ENCODE peak calls at places on chromosomes 3 and 15, in four cellular contexts. S is GM12878, Y is K562, A is HL-60. J is an unnamed sample.

GRCh38 chr3:130699765-130700164 is 46.9 kb downstream of the PIK3R4 start:
- DNase-seq in Y (peak; percentile 26), S (no peak), A (peak; percentile 12), J (no peak)

GRCh38 chr3:188092648-188093047 is 61.3 kb upstream of the LPP start:
- DNase-seq in Y (no peak), S (no peak), A (no peak), J (no peak)

GRCh38 chr3:61662861-61663260 is 101.5 kb downstream of the PTPRG start:
- DNase-seq in A (no peak), S (no peak), Y (no peak), J (no peak)

GRCh38 chr3:172106989-172107388 is 67.6 kb downstream of the FNDC3B start:
- DNase-seq in A (peak; percentile 71), Y (peak; percentile 72), S (peak; percentile 70), J (no peak)

GRCh38 chr3:27281671-27282150 is 87.5 kb downstream of the NEK10 start:
- DNase-seq in Y (no peak), S (no peak), A (no peak), J (no peak)

GRCh38 chr3:177371903-177372302 is 174.6 kb upstream of the TBL1XR1 start:
- DNase-seq in S (no peak), A (no peak), Y (no peak), J (no peak)

GRCh38 chr15:73941871-73942635 is 15.8 kb downstream of the LOXL1 start:
- DNase-seq in Y (no peak), S (no peak), A (no peak), J (no peak)

GRCh38 chr15:29857196-29857595 is 34.9 kb upstream of the TJP1 start:
- DNase-seq in A (no peak), S (no peak), Y (no peak), J (no peak)

GRCh38 chr3:125051715-125052581 is 3.8 kb downstream of the HEG1 start:
- DNase-seq in Y (no peak), S (peak; percentile 56), A (no peak), J (peak; percentile 23)

DNA sequence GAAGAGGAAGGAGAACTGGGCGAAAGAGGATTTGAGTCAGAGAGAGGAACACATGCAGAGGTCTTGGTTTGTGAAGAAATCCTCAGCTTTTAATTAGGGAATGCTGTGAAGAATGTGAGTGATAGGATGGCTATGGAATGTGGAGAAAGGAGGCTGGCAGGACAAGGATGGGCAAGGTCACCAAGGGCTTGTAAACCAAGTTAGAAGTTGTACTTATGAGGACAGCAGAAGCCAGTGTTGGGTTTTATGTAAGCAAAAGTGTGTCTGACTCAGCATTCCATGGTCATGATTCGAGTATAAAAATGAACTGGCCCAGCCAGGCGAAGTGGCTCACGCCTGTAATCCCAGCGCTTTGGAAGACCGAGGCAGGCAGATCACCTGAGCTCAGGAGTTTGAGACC is 59.9 kb upstream of the IL12A start:
- DNase-seq in S (no peak), Y (no peak), A (no peak), J (no peak)
- TF ChIP-seq POLR2AphosphoS5 in S (no peak), Y (no peak), A (no peak), J (no peak)

GRCh38 chr3:52489453-52489852 is 5.7 kb upstream of the STAB1 start:
- DNase-seq in S (no peak), Y (no peak), A (no peak), J (no peak)

GRCh38 chr3:52490035-52490937 is 4.9 kb upstream of the STAB1 start:
- DNase-seq in S (no peak), Y (no peak), A (no peak), J (no peak)

GRCh38 chr3:52492059-52492458 is 3.1 kb upstream of the STAB1 start:
- DNase-seq in A (no peak), Y (no peak), S (no peak), J (no peak)

GRCh38 chr3:52488746-52489145 is 6.4 kb upstream of the STAB1 start:
- DNase-seq in Y (no peak), A (no peak), S (no peak), J (no peak)

DNA sequence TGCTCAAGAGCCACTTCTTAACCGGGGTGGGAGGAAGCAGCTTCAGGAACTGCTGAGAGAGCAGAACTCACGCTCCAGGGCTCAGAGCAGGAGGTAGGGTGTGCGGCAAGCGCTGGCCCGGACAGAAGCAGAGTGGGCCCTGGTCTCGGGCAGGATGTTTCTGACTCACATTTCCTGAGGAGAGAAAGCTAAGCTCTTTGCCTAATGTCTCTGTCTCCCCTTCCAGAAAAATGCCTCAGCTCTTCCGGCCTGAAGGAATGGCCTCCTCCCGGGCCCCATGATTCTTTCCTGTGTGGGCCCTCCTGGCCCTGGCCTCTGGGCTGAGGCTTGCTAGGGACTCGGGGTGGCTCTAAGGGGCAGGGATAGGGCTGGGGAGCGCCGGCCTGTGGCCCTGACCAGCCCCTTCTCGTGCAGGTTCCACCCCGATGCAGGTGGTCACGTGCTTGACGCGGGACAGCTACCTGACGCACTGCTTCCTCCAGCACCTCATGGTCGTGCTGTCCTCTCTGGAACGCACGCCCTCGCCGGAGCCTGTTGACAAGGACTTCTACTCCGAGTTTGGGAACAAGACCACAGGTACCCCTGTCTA is 4.1 kb upstream of the STAB1 start:
- DNase-seq in S (no peak), Y (no peak), A (no peak), J (no peak)
- TF ChIP-seq SPI1 in S (no peak), Y (no peak), A (no peak), J (no peak)

GRCh38 chr15:67024322-67024997 is 40.9 kb upstream of the SMAD3 start:
- DNase-seq in S (peak; percentile 16), A (peak; percentile 92), Y (peak; percentile 79), J (no peak)
- TF ChIP-seq POLR2AphosphoS5 in S (no peak), A (peak; percentile 89), Y (peak; percentile 27), J (no peak)

DNA sequence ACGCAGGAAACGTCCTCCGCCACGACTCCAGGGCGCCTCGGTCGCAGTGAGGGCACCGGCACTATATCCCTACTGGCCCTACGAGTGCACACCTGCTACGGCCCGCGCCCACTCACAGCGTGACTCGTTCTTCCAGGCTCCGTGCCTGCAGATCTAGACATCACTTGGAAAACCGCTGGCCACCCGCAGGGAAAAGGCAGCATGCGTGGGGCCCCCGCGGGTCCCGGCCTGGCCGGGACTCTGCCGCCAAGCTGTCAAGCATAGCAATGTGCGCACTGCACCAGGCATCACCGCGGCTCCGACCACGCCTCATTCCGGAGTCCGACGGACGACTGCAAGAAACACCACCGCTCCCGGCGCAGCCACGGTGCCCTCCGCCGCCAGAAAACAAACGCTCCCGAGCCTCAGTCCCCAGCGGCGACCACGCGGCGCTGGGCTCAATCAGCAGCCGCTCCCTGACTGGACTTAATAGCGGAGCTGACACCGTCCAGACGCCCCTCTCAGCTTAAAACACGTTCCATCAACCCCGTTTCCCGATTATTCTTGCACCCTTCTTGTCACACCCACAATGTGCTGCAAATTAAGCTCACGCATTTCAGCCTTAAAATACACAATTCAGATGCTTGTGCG is 984 bp downstream of the CYFIP1 start:
- DNase-seq in Y (peak; percentile 51), S (no peak), A (no peak), J (peak; percentile 60)
- TF ChIP-seq SPI1 in Y (no peak), S (no peak), A (no peak), J (no peak)

GRCh38 chr15:35691176-35691761 is 145.3 kb upstream of the DPH6 start:
- DNase-seq in S (no peak), Y (no peak), A (no peak), J (no peak)

GRCh38 chr15:35692256-35692867 is 146.4 kb upstream of the DPH6 start:
- DNase-seq in A (no peak), Y (no peak), S (no peak), J (no peak)

GRCh38 chr15:35693887-35694286 is 147.9 kb upstream of the DPH6 start:
- DNase-seq in S (no peak), Y (no peak), A (no peak), J (no peak)

GRCh38 chr15:35695002-35695401 is 149.0 kb upstream of the DPH6 start:
- DNase-seq in A (no peak), S (no peak), Y (no peak), J (no peak)

GRCh38 chr15:35693286-35693685 is 147.3 kb upstream of the DPH6 start:
- DNase-seq in Y (no peak), A (no peak), S (no peak), J (no peak)
- TF ChIP-seq POLR2AphosphoS5 in Y (no peak), A (no peak), S (no peak), J (no peak)

DNA sequence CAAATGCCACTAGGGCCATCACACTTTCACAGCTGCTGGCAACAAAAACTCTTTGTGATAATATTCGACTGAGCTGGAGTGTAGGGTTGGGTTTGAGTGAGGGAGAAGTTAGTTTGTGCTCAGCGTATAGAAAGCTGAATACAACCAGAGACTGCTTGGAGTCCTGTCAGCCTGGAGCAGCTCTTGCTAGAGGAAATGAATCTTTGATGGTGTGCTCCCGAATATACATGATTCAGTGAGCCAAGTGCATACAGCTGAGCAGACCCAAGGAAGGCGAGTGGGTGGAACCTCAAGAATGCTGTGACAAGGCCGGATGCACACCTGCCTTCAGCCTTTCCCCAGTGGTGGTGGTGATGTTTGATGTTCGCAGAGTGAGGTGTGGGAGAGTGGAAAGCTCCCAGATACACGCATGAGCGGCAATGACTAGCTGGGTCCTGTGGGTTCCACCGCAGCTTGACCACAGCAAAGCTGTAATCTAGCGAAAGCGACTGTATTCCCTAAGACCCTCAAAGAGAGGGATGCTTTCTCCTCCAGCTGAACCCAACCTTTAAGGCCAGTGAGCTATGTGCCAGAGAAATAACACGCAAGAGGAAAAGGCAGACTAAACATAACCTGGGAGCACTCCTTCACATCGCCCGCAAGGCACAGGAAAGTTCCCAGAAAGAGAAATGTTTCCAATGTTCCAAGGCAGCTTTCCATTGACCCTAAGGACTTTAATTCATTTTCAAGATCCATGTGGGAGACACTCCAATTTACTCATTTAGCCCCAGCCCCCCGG is 1.2 kb downstream of the ARHGEF3 start:
- DNase-seq in A (no peak), Y (no peak), S (no peak), J (no peak)
- TF ChIP-seq SPI1 in A (no peak), Y (no peak), S (no peak), J (no peak)

DNA sequence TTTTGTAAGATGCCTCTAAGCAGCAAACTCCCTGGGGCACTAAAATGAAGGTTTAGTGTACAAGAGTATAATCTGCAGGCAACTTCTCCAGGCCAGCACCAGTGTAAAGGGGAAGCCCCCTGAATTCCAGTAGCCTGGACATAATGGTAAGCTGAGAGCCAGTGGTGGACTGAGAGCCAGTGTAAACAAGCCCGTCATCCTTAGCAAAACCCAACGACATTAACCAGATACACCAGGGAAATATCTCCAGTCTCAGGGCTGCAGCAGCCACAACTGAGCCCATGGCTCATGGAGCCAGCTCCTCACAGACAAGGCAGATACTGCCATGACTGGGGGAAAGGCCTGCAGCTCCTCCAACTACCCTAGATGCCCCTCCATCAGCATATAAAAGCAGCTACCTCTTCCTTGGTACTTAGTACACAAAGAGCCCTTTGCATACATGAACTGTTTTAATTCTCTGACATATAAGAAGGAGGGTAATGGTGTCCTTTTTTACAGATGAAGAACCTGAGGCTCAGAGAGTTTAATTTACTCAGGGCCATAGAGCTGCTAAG is 21.7 kb downstream of the PARP16 start:
- DNase-seq in S (no peak), Y (no peak), A (no peak), J (no peak)
- TF ChIP-seq POLR2AphosphoS5 in S (no peak), Y (no peak), A (no peak), J (no peak)

DNA sequence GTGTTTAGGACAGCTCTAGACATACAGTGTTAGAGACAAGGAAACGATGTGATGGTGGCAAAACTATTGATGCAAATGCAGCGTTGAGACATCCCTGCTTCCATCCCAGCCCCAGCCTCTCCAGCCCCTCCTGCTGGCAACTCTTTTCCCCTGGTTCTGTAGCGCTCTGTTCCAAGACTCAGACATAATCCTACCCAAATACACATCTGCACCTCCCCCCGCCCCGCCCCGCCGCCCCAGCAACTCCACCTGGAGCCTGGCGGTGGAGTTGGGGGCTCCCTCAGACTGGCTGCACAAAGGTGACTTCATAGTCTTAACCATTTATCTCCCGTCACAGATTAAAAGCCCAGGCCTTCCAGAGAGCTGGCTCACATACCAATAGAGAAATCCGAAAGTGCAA is 7.2 kb upstream of the SEC22A start:
- DNase-seq in S (no peak), A (no peak), Y (peak; percentile 52), J (no peak)
- TF ChIP-seq SPI1 in S (no peak), A (no peak), Y (no peak), J (no peak)

J was measured in GM12891.